ENCODE peak calls at places on chromosomes 3 and 15, in four cellular contexts. One of them, this sample, is unnamed.

GRCh38 chr15:80480909-80481308 is 76.7 kb downstream of the ARNT2 start:
- DNase-seq in fibroblast of lung: peak; percentile 99
- DNase-seq in H9: peak; percentile 44
- DNase-seq in heart left ventricle: peak; percentile 61
- DNase-seq in this sample: no peak

GRCh38 chr3:28840976-28841376 is 439.9 kb upstream of the RBMS3 start:
- DNase-seq in heart left ventricle: no peak
- DNase-seq in fibroblast of lung: peak; percentile 50
- DNase-seq in H9: no peak
- DNase-seq in this sample: no peak

GRCh38 chr15:57375827-57376694 is at the start of gene CGNL1:
- DNase-seq in heart left ventricle: peak; percentile 52
- DNase-seq in H9: peak; percentile 58
- DNase-seq in fibroblast of lung: peak; percentile 36
- DNase-seq in this sample: no peak

GRCh38 chr15:43209059-43209824 is 11.6 kb downstream of the EPB42 start:
- DNase-seq in heart left ventricle: no peak
- DNase-seq in fibroblast of lung: no peak
- DNase-seq in H9: peak; percentile 87
- DNase-seq in this sample: no peak

GRCh38 chr3:14127516-14128161 is 2.8 kb downstream of the TMEM43 start:
- DNase-seq in fibroblast of lung: no peak
- DNase-seq in H9: peak; percentile 2
- DNase-seq in heart left ventricle: no peak
- DNase-seq in this sample: no peak

GRCh38 chr3:38116471-38117162 is 20.3 kb downstream of the ACAA1 start:
- DNase-seq in H9: no peak
- DNase-seq in heart left ventricle: no peak
- DNase-seq in fibroblast of lung: peak; percentile 2
- DNase-seq in this sample: no peak

GRCh38 chr3:65231544-65231943 is 543.7 kb upstream of the ADAMTS9 start:
- DNase-seq in fibroblast of lung: no peak
- DNase-seq in heart left ventricle: no peak
- DNase-seq in H9: no peak
- DNase-seq in this sample: no peak

GRCh38 chr3:141710888-141711616 is 27.0 kb upstream of the RNF7 start:
- DNase-seq in fibroblast of lung: peak; percentile 93
- DNase-seq in heart left ventricle: no peak
- DNase-seq in H9: no peak
- DNase-seq in this sample: no peak

GRCh38 chr3:159765025-159765859 is 223.4 kb upstream of the IL12A start:
- DNase-seq in heart left ventricle: peak; percentile 93
- DNase-seq in fibroblast of lung: peak; percentile 99
- DNase-seq in H9: peak; percentile 72
- DNase-seq in this sample: no peak

GRCh38 chr3:17678116-17678741 is 64.2 kb downstream of the TBC1D5 start:
- DNase-seq in H9: no peak
- DNase-seq in fibroblast of lung: peak; percentile 70
- DNase-seq in heart left ventricle: no peak
- DNase-seq in this sample: no peak

GRCh38 chr3:143327388-143327787 is 207.8 kb downstream of the CHST2 start:
- DNase-seq in fibroblast of lung: no peak
- DNase-seq in heart left ventricle: no peak
- DNase-seq in H9: no peak
- DNase-seq in this sample: no peak

GRCh38 chr3:171980578-171981270 is 58.7 kb upstream of the FNDC3B start:
- DNase-seq in fibroblast of lung: peak; percentile 60
- DNase-seq in H9: no peak
- DNase-seq in heart left ventricle: no peak
- DNase-seq in this sample: no peak

GRCh38 chr3:7682822-7683229 is 818.8 kb upstream of the LMCD1 start:
- DNase-seq in fibroblast of lung: peak; percentile 97
- DNase-seq in heart left ventricle: peak; percentile 54
- DNase-seq in H9: no peak
- DNase-seq in this sample: no peak

GRCh38 chr3:58484049-58484721 is 7.7 kb upstream of the KCTD6 start:
- DNase-seq in H9: no peak
- DNase-seq in heart left ventricle: no peak
- DNase-seq in fibroblast of lung: no peak
- DNase-seq in this sample: no peak

GRCh38 chr3:67601385-67601784 is 53.0 kb downstream of the SUCLG2 start:
- DNase-seq in H9: no peak
- DNase-seq in fibroblast of lung: no peak
- DNase-seq in heart left ventricle: no peak
- DNase-seq in this sample: no peak

GRCh38 chr15:74780983-74781672 is 752 bp upstream of the CSK start:
- DNase-seq in fibroblast of lung: peak; percentile 24
- DNase-seq in H9: no peak
- DNase-seq in heart left ventricle: no peak
- DNase-seq in this sample: peak; percentile 52

GRCh38 chr15:74780523-74780982 is 1.3 kb upstream of the CSK start:
- DNase-seq in H9: no peak
- DNase-seq in heart left ventricle: no peak
- DNase-seq in fibroblast of lung: no peak
- DNase-seq in this sample: no peak

GRCh38 chr15:74783072-74783807 is 1.4 kb downstream of the CSK start:
- DNase-seq in heart left ventricle: no peak
- DNase-seq in fibroblast of lung: peak; percentile 33
- DNase-seq in H9: no peak
- DNase-seq in this sample: no peak

GRCh38 chr15:74782596-74783071 is 754 bp downstream of the CSK start:
- DNase-seq in fibroblast of lung: no peak
- DNase-seq in heart left ventricle: no peak
- DNase-seq in H9: no peak
- DNase-seq in this sample: no peak

DNA sequence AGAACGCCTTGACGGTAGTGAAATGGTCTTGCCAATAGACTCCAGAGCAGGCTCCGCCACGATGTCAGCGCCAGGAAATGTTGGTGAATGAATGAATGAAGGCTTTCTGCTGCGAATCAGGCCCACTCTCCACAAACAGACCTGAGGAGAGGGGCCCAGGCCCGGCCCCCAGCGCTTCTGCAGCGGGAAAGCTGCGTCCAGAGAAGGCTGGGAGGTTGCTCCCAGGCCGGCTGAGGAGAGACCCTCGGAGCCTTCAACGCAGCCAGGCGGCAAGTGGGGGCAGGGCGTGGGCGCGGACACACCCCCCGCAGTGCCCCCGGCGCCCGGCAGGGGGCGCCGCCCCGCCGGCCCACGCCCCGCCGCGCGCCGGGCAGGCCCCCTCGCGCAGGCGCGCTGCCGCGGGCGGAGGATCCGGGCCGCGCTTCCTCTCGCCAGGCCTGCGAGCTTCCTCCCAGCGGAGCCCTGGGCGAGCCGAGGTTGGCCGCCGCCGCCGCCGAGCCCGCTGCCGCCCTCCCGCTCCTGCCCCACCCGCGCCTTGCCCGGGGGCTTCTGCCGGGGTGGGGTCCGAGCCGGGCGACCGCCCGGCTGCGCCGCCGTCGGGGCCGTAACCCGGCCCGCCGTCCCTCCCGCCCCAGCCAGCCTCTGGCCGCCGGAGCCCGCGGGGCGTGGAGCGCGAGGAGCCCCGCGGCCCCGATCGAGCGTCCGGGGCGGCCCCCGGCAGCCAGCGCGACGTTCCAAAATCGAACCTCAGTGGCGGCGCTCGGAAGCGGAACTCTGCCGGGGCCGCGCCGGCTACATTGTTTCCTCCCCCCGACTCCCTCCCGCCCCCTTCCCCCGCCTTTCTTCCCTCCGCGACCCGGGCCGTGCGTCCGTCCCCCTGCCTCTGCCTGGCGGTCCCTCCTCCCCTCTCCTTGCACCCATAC is at the start of gene CSK:
- DNase-seq in H9: peak; percentile 62
- DNase-seq in heart left ventricle: peak; percentile 83
- DNase-seq in fibroblast of lung: peak; percentile 47
- DNase-seq in this sample: peak; percentile 88
- H3K4me1 ChIP-seq in H9: no peaks in the 10 kb centered on the region
- H3K4me1 ChIP-seq in heart left ventricle: peaks cover 72% of the 10 kb centered on the region
- H3K4me1 ChIP-seq in fibroblast of lung: peaks cover 47% of the 10 kb centered on the region
- H3K4me1 ChIP-seq in this sample: peaks cover 62% of the 10 kb centered on the region

GRCh38 chr15:40289140-40289775 is 6.4 kb upstream of the ANKRD63 start:
- DNase-seq in fibroblast of lung: no peak
- DNase-seq in heart left ventricle: no peak
- DNase-seq in H9: no peak
- DNase-seq in this sample: no peak
- H3K27ac ChIP-seq in fibroblast of lung: no peak overlapping the region
- H3K27ac ChIP-seq in heart left ventricle: no peak overlapping the region
- H3K27ac ChIP-seq in H9: no peak overlapping the region
- H3K27ac ChIP-seq in this sample: no peak overlapping the region

GRCh38 chr3:10354373-10355015 is 33.6 kb upstream of the SEC13 start:
- DNase-seq in fibroblast of lung: no peak
- DNase-seq in heart left ventricle: no peak
- DNase-seq in H9: no peak
- DNase-seq in this sample: no peak
- H3K4me1 ChIP-seq in fibroblast of lung: peaks cover 28% of the 10 kb centered on the region
- H3K4me1 ChIP-seq in heart left ventricle: peaks cover 20% of the 10 kb centered on the region
- H3K4me1 ChIP-seq in H9: no peaks in the 10 kb centered on the region
- H3K4me1 ChIP-seq in this sample: no peaks in the 10 kb centered on the region

DNA sequence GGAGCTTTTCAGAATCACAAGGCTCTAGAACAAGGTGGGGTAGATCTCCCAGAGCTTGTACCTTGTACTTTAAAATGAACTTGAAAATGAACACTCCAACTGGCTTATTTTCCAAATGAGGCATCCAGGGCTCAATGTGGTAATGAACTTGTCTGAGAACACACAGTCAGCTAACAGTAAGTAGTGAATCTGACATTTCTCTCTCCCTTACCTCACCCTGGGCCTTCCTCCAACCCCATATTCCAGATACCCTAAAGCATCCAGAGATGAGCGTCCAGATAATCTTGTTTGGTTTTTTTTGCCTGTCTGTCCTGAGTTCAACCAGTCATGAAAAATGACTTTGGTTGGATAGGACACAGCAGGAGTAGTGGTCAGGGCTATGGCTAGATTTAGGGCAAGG is 81.7 kb upstream of the THBS1 start:
- DNase-seq in H9: no peak
- DNase-seq in fibroblast of lung: peak; percentile 51
- DNase-seq in heart left ventricle: no peak
- DNase-seq in this sample: no peak
- H3K27ac ChIP-seq in H9: no peak overlapping the region
- H3K27ac ChIP-seq in fibroblast of lung: no peak overlapping the region
- H3K27ac ChIP-seq in heart left ventricle: no peak overlapping the region
- H3K27ac ChIP-seq in this sample: no peak overlapping the region

DNA sequence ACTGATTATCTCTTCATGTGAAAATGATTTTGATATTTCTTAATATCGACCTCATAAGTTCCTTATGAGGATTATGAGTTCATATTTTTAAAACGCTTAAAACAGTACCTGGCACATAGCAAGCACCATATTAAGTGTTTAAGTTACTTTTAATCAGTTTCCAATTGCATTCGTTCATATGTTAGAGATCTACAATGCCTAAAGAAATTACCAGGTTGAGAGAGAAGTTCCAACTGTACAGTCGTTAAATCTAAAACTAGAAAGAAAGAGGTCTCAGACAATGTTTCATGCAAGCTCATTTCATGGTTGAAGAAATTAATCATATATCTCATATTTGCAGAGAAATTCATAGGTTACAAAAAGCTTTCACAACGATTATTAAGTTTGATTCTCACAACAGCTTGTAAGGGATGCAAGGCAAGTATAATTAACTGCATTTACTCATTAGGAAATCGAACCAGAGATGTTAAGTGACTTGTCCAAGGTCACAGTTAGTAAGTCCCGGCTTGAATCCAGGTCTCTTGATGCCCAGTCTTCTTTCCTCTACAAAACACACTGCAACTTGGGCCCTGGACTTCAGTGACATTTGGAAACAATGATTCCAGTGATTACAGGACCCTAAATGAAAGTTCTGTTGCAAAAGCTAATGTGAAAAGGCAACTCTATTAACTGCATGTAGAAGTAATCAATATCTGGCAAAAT is 1.3 kb downstream of the MYO5A start:
- DNase-seq in heart left ventricle: no peak
- DNase-seq in fibroblast of lung: no peak
- DNase-seq in H9: no peak
- DNase-seq in this sample: no peak
- H3K4me1 ChIP-seq in heart left ventricle: peaks cover 19% of the 10 kb centered on the region
- H3K4me1 ChIP-seq in fibroblast of lung: no peaks in the 10 kb centered on the region
- H3K4me1 ChIP-seq in H9: no peaks in the 10 kb centered on the region
- H3K4me1 ChIP-seq in this sample: peaks cover 12% of the 10 kb centered on the region